ENCODE peak calls at places on chromosomes 5 and 9, in seven cellular contexts. M is body of pancreas, Y is IMR-90, T is sigmoid colon, I is left lung, D is transverse colon, F is osteoblast. P is an unnamed sample.
A peak's percentile ranks its signal among the peaks of the same experiment; 100 is the strongest.

GRCh38 chr5:152514827-152515397 is 109.8 kb upstream of the NMUR2 start:
- DNase-seq in M (no peak), F (no peak), D (no peak), Y (peak; percentile 11), I (no peak), T (no peak), P (no peak)

GRCh38 chr5:87686975-87687374 is 274.2 kb upstream of the CCNH start:
- DNase-seq in T (no peak), M (no peak), I (no peak), Y (no peak), F (no peak), D (no peak), P (no peak)

GRCh38 chr5:149517461-149518122 is 33.6 kb downstream of the CSNK1A1 start:
- DNase-seq in D (no peak), M (no peak), I (no peak), F (no peak), Y (peak; percentile 23), T (no peak), P (no peak)

GRCh38 chr9:84153885-84154284 is 173.3 kb downstream of the RMI1 start:
- DNase-seq in D (no peak), M (no peak), T (no peak), F (no peak), Y (peak; percentile 71), I (no peak), P (peak; percentile 41)

GRCh38 chr5:57653636-57654290 is 171.2 kb upstream of the ACTBL2 start:
- DNase-seq in T (no peak), Y (no peak), I (no peak), D (no peak), F (no peak), M (no peak), P (no peak)

GRCh38 chr9:36436909-36437308 is 36.8 kb upstream of the RNF38 start:
- DNase-seq in F (no peak), Y (peak; percentile 20), D (no peak), I (peak; percentile 56), M (peak; percentile 46), T (no peak), P (no peak)

GRCh38 chr5:112338681-112339337 is 80.3 kb downstream of the EPB41L4A start:
- DNase-seq in Y (no peak), T (no peak), M (peak; percentile 18), F (no peak), I (no peak), D (no peak), P (no peak)

GRCh38 chr5:172004824-172005237 is 1.6 kb downstream of the FBXW11 start:
- DNase-seq in T (no peak), M (no peak), D (no peak), F (no peak), I (no peak), Y (no peak), P (no peak)

GRCh38 chr5:75648712-75649111 is 37.5 kb downstream of the ANKDD1B start:
- DNase-seq in M (no peak), F (no peak), I (no peak), Y (no peak), T (no peak), D (peak; percentile 52), P (no peak)

GRCh38 chr5:119411935-119412623 is 40.2 kb upstream of the HSD17B4 start:
- DNase-seq in T (peak; percentile 69), I (peak; percentile 59), F (peak; percentile 56), M (peak; percentile 73), D (peak; percentile 63), Y (peak; percentile 81), P (peak; percentile 66)

GRCh38 chr9:124010665-124011321 is 775 bp upstream of the LHX2 start:
- DNase-seq in M (no peak), D (no peak), T (no peak), F (peak; percentile 96), I (no peak), Y (no peak), P (no peak)

GRCh38 chr5:38403407-38403806 is 145.0 kb downstream of the EGFLAM start:
- DNase-seq in D (no peak), I (no peak), M (no peak), Y (peak; percentile 57), T (no peak), F (no peak), P (no peak)

GRCh38 chr5:161541-162110 is 29.7 kb upstream of the LRRC14B start:
- DNase-seq in D (no peak), T (peak; percentile 60), M (no peak), F (peak; percentile 32), Y (no peak), I (no peak), P (no peak)

GRCh38 chr9:4514252-4515128 is 24.2 kb downstream of the SLC1A1 start:
- DNase-seq in D (no peak), I (no peak), F (no peak), T (no peak), Y (no peak), M (no peak), P (no peak)

GRCh38 chr5:142537938-142538337 is 148.0 kb downstream of the FGF1 start:
- DNase-seq in F (no peak), T (no peak), Y (no peak), I (no peak), D (no peak), M (no peak), P (no peak)

GRCh38 chr5:36928947-36929346 is 52.4 kb downstream of the NIPBL start:
- DNase-seq in Y (peak; percentile 86), I (no peak), F (no peak), T (no peak), M (no peak), D (no peak), P (no peak)

GRCh38 chr9:131622536-131622935 is 77.2 kb downstream of the PRRT1B start:
- DNase-seq in F (no peak), Y (no peak), D (no peak), M (no peak), I (no peak), T (no peak), P (no peak)

GRCh38 chr9:304519-305185 is 90.0 kb downstream of the DOCK8 start:
- DNase-seq in F (no peak), M (no peak), Y (no peak), T (no peak), D (no peak), I (no peak), P (no peak)

GRCh38 chr5:57772512-57772911 is 289.9 kb upstream of the ACTBL2 start:
- DNase-seq in M (no peak), F (no peak), Y (no peak), D (no peak), I (no peak), T (no peak), P (no peak)

GRCh38 chr9:74096420-74096819 is 400.7 kb upstream of the RORB start:
- DNase-seq in F (no peak), M (no peak), Y (no peak), T (no peak), D (no peak), I (no peak), P (no peak)

GRCh38 chr9:74100042-74100441 is 397.1 kb upstream of the RORB start:
- DNase-seq in M (no peak), D (no peak), I (no peak), Y (no peak), F (no peak), T (no peak), P (no peak)

GRCh38 chr9:74095925-74096324 is 401.2 kb upstream of the RORB start:
- DNase-seq in F (no peak), T (no peak), Y (no peak), M (no peak), I (no peak), D (no peak), P (no peak)

GRCh38 chr9:74092491-74092834 is 404.7 kb upstream of the RORB start:
- DNase-seq in M (no peak), T (no peak), F (no peak), Y (no peak), I (no peak), D (no peak), P (no peak)

DNA sequence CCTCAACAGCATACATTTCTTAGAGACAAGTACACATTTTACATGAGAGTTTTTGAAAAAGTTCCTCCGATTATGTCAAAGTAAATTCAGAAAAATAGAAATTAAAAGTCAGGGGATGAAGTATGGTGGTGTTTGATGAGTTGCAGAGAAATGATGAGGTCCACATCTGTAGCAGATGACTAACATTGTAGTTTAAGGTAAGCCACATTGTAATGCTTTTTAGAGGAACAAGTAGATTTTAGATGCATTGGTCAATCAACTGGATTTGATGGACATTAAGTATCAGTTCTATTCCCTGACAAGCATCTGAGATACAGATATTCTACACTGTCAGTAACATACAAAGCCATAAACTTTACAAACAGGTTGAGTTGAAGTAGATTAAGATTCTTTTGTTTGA is 402.4 kb upstream of the RORB start:
- DNase-seq in M (no peak), I (no peak), F (no peak), T (no peak), D (no peak), Y (no peak), P (no peak)
- TF ChIP-seq CTCF in M (no peak), I (no peak), F (no peak), T (no peak), D (no peak), Y (no peak), P (no peak)

DNA sequence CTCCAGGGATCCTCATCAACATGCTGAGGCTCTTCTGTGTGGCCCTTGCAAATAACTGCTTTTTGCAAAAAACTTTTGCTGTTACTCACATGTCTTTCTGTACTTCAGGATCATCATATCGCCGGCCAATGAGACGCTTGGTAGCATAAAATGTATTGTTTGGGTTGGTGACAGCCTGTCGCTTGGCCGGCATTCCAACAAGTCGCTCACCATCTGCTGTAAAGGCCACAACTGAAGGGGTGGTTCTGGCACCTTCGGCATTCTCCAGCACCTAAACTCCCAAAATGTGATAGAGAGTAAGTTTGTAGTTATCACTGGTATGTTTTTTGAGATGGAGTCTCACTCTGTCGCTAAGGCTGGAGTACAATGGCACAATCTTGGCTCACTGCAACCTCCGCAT is 4.3 kb downstream of the HSPA9 start:
- DNase-seq in I (no peak), M (no peak), D (no peak), T (no peak), Y (no peak), F (no peak), P (no peak)
- H3K4me1 ChIP-seq in I (peaks cover 11% of the 10 kb centered on the region), M (peaks cover 18% of the 10 kb centered on the region), D (peaks cover 11% of the 10 kb centered on the region), T (peaks cover 21% of the 10 kb centered on the region), Y (peaks cover 2% of the 10 kb centered on the region), F (peaks cover 32% of the 10 kb centered on the region), P (peaks cover 69% of the 10 kb centered on the region)

GRCh38 chr9:119963258-119963797 is 594.1 kb upstream of the BRINP1 start:
- DNase-seq in M (peak; percentile 43), I (peak; percentile 32), Y (peak; percentile 78), F (peak; percentile 93), T (no peak), D (no peak), P (no peak)
- H3K4me3 ChIP-seq in M (no peak overlapping the region), I (no peak overlapping the region), Y (no peak overlapping the region), F (no peak overlapping the region), T (no peak overlapping the region), D (no peak overlapping the region), P (no peak overlapping the region)

GRCh38 chr9:91386765-91387164 is 25.0 kb upstream of the AUH start:
- DNase-seq in I (no peak), T (no peak), M (no peak), F (no peak), Y (no peak), D (no peak), P (no peak)
- TF ChIP-seq CTCF in I (no peak), T (no peak), M (no peak), F (no peak), Y (no peak), D (no peak), P (no peak)

GRCh38 chr9:88777498-88778312 is 213.6 kb upstream of the S1PR3 start:
- DNase-seq in I (no peak), Y (peak; percentile 60), M (peak; percentile 7), F (peak; percentile 79), T (no peak), D (no peak), P (no peak)
- H3K4me1 ChIP-seq in I (peaks cover 7% of the 10 kb centered on the region), Y (peaks cover 45% of the 10 kb centered on the region), M (no peaks in the 10 kb centered on the region), F (peaks cover 66% of the 10 kb centered on the region), T (peaks cover 36% of the 10 kb centered on the region), D (peaks cover 11% of the 10 kb centered on the region), P (peaks cover 27% of the 10 kb centered on the region)